ENCODE peak calls at places on chromosomes 16 and 17, in seven cellular contexts. One of them, this sample, is unnamed. For H3K9me3, the result is how much of the 10 kb centered on the place peaks cover.

GRCh38 chr17:79670537-79671386 is 59.9 kb upstream of the RBFOX3 start:
- DNase-seq in right lobe of liver: no peak
- DNase-seq in cardiac muscle cell: no peak
- DNase-seq in stomach: no peak
- DNase-seq in spleen: peak
- DNase-seq in ascending aorta: no peak
- DNase-seq in psoas muscle: no peak
- DNase-seq in this sample: no peak

GRCh38 chr16:17590711-17591654 is 120.2 kb upstream of the XYLT1 start:
- DNase-seq in psoas muscle: no peak
- DNase-seq in cardiac muscle cell: no peak
- DNase-seq in spleen: no peak
- DNase-seq in right lobe of liver: no peak
- DNase-seq in stomach: no peak
- DNase-seq in ascending aorta: no peak
- DNase-seq in this sample: no peak

GRCh38 chr17:12395733-12396354 is 269.8 kb upstream of the MYOCD start:
- DNase-seq in psoas muscle: no peak
- DNase-seq in cardiac muscle cell: peak
- DNase-seq in ascending aorta: no peak
- DNase-seq in stomach: peak
- DNase-seq in right lobe of liver: no peak
- DNase-seq in spleen: no peak
- DNase-seq in this sample: peak

GRCh38 chr17:36498155-36498554 is 11.7 kb downstream of the ZNHIT3 start:
- DNase-seq in cardiac muscle cell: no peak
- DNase-seq in ascending aorta: no peak
- DNase-seq in right lobe of liver: no peak
- DNase-seq in stomach: no peak
- DNase-seq in spleen: no peak
- DNase-seq in psoas muscle: no peak
- DNase-seq in this sample: no peak

GRCh38 chr16:71885261-71885650 is 1.3 kb upstream of the ZNF821 start:
- DNase-seq in psoas muscle: no peak
- DNase-seq in stomach: no peak
- DNase-seq in cardiac muscle cell: no peak
- DNase-seq in right lobe of liver: no peak
- DNase-seq in ascending aorta: no peak
- DNase-seq in spleen: no peak
- DNase-seq in this sample: no peak

GRCh38 chr17:81412490-81413093 is 17.3 kb downstream of the BAHCC1 start:
- DNase-seq in cardiac muscle cell: peak
- DNase-seq in stomach: no peak
- DNase-seq in spleen: peak
- DNase-seq in right lobe of liver: no peak
- DNase-seq in psoas muscle: peak
- DNase-seq in ascending aorta: no peak
- DNase-seq in this sample: no peak

GRCh38 chr17:4488989-4489595 is 9.6 kb upstream of the SPNS2 start:
- DNase-seq in cardiac muscle cell: no peak
- DNase-seq in ascending aorta: no peak
- DNase-seq in spleen: no peak
- DNase-seq in right lobe of liver: no peak
- DNase-seq in psoas muscle: no peak
- DNase-seq in stomach: peak
- DNase-seq in this sample: no peak

GRCh38 chr17:41486809-41487530 is 2.7 kb downstream of the KRT36 start:
- DNase-seq in spleen: peak
- DNase-seq in psoas muscle: no peak
- DNase-seq in right lobe of liver: no peak
- DNase-seq in stomach: peak
- DNase-seq in ascending aorta: no peak
- DNase-seq in cardiac muscle cell: no peak
- DNase-seq in this sample: no peak

GRCh38 chr16:10941127-10941933 is 938 bp downstream of the DEXI start:
- DNase-seq in spleen: peak
- DNase-seq in ascending aorta: no peak
- DNase-seq in cardiac muscle cell: no peak
- DNase-seq in stomach: no peak
- DNase-seq in right lobe of liver: no peak
- DNase-seq in psoas muscle: peak
- DNase-seq in this sample: no peak

GRCh38 chr17:62064791-62065563 is at the start of gene MED13:
- DNase-seq in psoas muscle: peak
- DNase-seq in cardiac muscle cell: peak
- DNase-seq in ascending aorta: peak
- DNase-seq in right lobe of liver: peak
- DNase-seq in spleen: peak
- DNase-seq in stomach: peak
- DNase-seq in this sample: no peak

GRCh38 chr17:6386041-6386630 is 48.8 kb downstream of the AIPL1 start:
- DNase-seq in stomach: no peak
- DNase-seq in cardiac muscle cell: no peak
- DNase-seq in right lobe of liver: no peak
- DNase-seq in spleen: no peak
- DNase-seq in psoas muscle: no peak
- DNase-seq in ascending aorta: no peak
- DNase-seq in this sample: no peak

GRCh38 chr16:27632267-27632666 is 82.3 kb downstream of the KATNIP start:
- DNase-seq in psoas muscle: no peak
- DNase-seq in stomach: no peak
- DNase-seq in cardiac muscle cell: no peak
- DNase-seq in spleen: no peak
- DNase-seq in right lobe of liver: no peak
- DNase-seq in ascending aorta: no peak
- DNase-seq in this sample: no peak

GRCh38 chr16:47057631-47057996 is 84.1 kb upstream of the DNAJA2 start:
- DNase-seq in cardiac muscle cell: peak
- DNase-seq in spleen: no peak
- DNase-seq in ascending aorta: peak
- DNase-seq in right lobe of liver: no peak
- DNase-seq in psoas muscle: no peak
- DNase-seq in stomach: no peak
- DNase-seq in this sample: no peak

GRCh38 chr17:20944014-20944905 is 98.6 kb downstream of the USP22 start:
- DNase-seq in right lobe of liver: peak
- DNase-seq in ascending aorta: no peak
- DNase-seq in stomach: peak
- DNase-seq in spleen: no peak
- DNase-seq in cardiac muscle cell: no peak
- DNase-seq in psoas muscle: no peak
- DNase-seq in this sample: peak

GRCh38 chr16:25157476-25157875 is 45.9 kb downstream of the LCMT1 start:
- DNase-seq in cardiac muscle cell: no peak
- DNase-seq in ascending aorta: no peak
- DNase-seq in right lobe of liver: no peak
- DNase-seq in spleen: no peak
- DNase-seq in stomach: no peak
- DNase-seq in psoas muscle: no peak
- DNase-seq in this sample: no peak

GRCh38 chr16:13839577-13839976 is 80.4 kb upstream of the ERCC4 start:
- DNase-seq in stomach: no peak
- DNase-seq in right lobe of liver: no peak
- DNase-seq in cardiac muscle cell: no peak
- DNase-seq in psoas muscle: no peak
- DNase-seq in ascending aorta: no peak
- DNase-seq in spleen: no peak
- DNase-seq in this sample: no peak

GRCh38 chr16:54031107-54031760 is 255.4 kb downstream of the IRX3 start:
- DNase-seq in ascending aorta: no peak
- DNase-seq in stomach: no peak
- DNase-seq in cardiac muscle cell: peak
- DNase-seq in psoas muscle: no peak
- DNase-seq in spleen: no peak
- DNase-seq in right lobe of liver: no peak
- DNase-seq in this sample: no peak

GRCh38 chr16:35687071-35687470 is 2227.7 kb downstream of the TP53TG3F start:
- DNase-seq in ascending aorta: no peak
- DNase-seq in cardiac muscle cell: no peak
- DNase-seq in psoas muscle: no peak
- DNase-seq in stomach: no peak
- DNase-seq in spleen: no peak
- DNase-seq in right lobe of liver: no peak
- DNase-seq in this sample: no peak

GRCh38 chr16:35689764-35690163 is 2230.4 kb downstream of the TP53TG3F start:
- DNase-seq in psoas muscle: no peak
- DNase-seq in spleen: no peak
- DNase-seq in stomach: no peak
- DNase-seq in ascending aorta: peak
- DNase-seq in right lobe of liver: no peak
- DNase-seq in cardiac muscle cell: no peak
- DNase-seq in this sample: no peak

GRCh38 chr16:35686595-35686994 is 2227.2 kb downstream of the TP53TG3F start:
- DNase-seq in cardiac muscle cell: no peak
- DNase-seq in ascending aorta: no peak
- DNase-seq in right lobe of liver: no peak
- DNase-seq in spleen: no peak
- DNase-seq in stomach: no peak
- DNase-seq in psoas muscle: no peak
- DNase-seq in this sample: no peak

GRCh38 chr16:35687781-35688180 is 2228.4 kb downstream of the TP53TG3F start:
- DNase-seq in cardiac muscle cell: no peak
- DNase-seq in stomach: no peak
- DNase-seq in ascending aorta: no peak
- DNase-seq in right lobe of liver: no peak
- DNase-seq in spleen: no peak
- DNase-seq in psoas muscle: no peak
- DNase-seq in this sample: no peak

DNA sequence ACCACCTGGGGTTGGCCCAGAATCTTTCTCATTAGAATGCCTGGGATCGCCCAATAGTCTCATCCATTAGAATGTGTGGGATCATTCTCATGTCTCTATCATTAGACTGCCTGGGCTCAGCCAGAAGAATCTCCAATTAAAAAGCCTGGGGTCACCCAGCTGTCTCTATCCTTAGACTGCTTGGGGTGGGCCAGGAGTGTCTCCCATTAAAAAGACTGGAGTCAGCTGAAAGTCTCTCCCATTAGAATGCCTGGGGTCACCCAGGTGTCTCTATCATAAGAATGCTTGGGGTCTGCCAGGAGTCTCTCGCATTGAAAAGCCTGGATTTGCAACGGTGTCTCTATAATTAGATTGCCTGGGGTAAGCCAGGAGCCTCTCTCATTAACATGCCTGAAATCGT is 2225.7 kb downstream of the TP53TG3F start:
- DNase-seq in cardiac muscle cell: no peak
- DNase-seq in psoas muscle: no peak
- DNase-seq in right lobe of liver: no peak
- DNase-seq in spleen: no peak
- DNase-seq in ascending aorta: no peak
- DNase-seq in stomach: no peak
- DNase-seq in this sample: no peak
- H3K9me3 ChIP-seq in cardiac muscle cell: under half
- H3K9me3 ChIP-seq in psoas muscle: under half
- H3K9me3 ChIP-seq in right lobe of liver: under half
- H3K9me3 ChIP-seq in spleen: under half
- H3K9me3 ChIP-seq in ascending aorta: under half
- H3K9me3 ChIP-seq in stomach: under half
- H3K9me3 ChIP-seq in this sample: under half

GRCh38 chr16:67228034-67228785 is 1.3 kb downstream of the TMEM208 start:
- DNase-seq in spleen: no peak
- DNase-seq in cardiac muscle cell: no peak
- DNase-seq in right lobe of liver: peak
- DNase-seq in ascending aorta: no peak
- DNase-seq in stomach: no peak
- DNase-seq in psoas muscle: peak
- DNase-seq in this sample: no peak

GRCh38 chr16:67226804-67227566 is at the start of gene TMEM208:
- DNase-seq in ascending aorta: peak
- DNase-seq in stomach: peak
- DNase-seq in spleen: peak
- DNase-seq in right lobe of liver: peak
- DNase-seq in cardiac muscle cell: peak
- DNase-seq in psoas muscle: peak
- DNase-seq in this sample: peak

GRCh38 chr16:67228905-67229304 is 2.0 kb downstream of the TMEM208 start:
- DNase-seq in ascending aorta: no peak
- DNase-seq in right lobe of liver: peak
- DNase-seq in stomach: no peak
- DNase-seq in spleen: no peak
- DNase-seq in cardiac muscle cell: no peak
- DNase-seq in psoas muscle: peak
- DNase-seq in this sample: no peak

GRCh38 chr16:67226295-67226803 is 581 bp upstream of the TMEM208 start:
- DNase-seq in ascending aorta: no peak
- DNase-seq in stomach: no peak
- DNase-seq in spleen: no peak
- DNase-seq in psoas muscle: no peak
- DNase-seq in right lobe of liver: no peak
- DNase-seq in cardiac muscle cell: no peak
- DNase-seq in this sample: no peak

GRCh38 chr16:67227567-67227921 is 614 bp downstream of the TMEM208 start:
- DNase-seq in psoas muscle: no peak
- DNase-seq in right lobe of liver: no peak
- DNase-seq in ascending aorta: no peak
- DNase-seq in stomach: no peak
- DNase-seq in spleen: no peak
- DNase-seq in cardiac muscle cell: no peak
- DNase-seq in this sample: no peak
- TF ChIP-seq CTCF in psoas muscle: no peak
- TF ChIP-seq CTCF in right lobe of liver: no peak
- TF ChIP-seq CTCF in ascending aorta: no peak
- TF ChIP-seq CTCF in stomach: no peak
- TF ChIP-seq CTCF in spleen: no peak
- TF ChIP-seq CTCF in cardiac muscle cell: no peak
- TF ChIP-seq CTCF in this sample: no peak

GRCh38 chr16:19235886-19236285 is 49.6 kb upstream of the CLEC19A start:
- DNase-seq in psoas muscle: no peak
- DNase-seq in spleen: no peak
- DNase-seq in ascending aorta: no peak
- DNase-seq in cardiac muscle cell: no peak
- DNase-seq in stomach: no peak
- DNase-seq in right lobe of liver: no peak
- DNase-seq in this sample: no peak
- H3K9me3 ChIP-seq in psoas muscle: under half
- H3K9me3 ChIP-seq in spleen: under half
- H3K9me3 ChIP-seq in ascending aorta: under half
- H3K9me3 ChIP-seq in cardiac muscle cell: under half
- H3K9me3 ChIP-seq in stomach: under half
- H3K9me3 ChIP-seq in right lobe of liver: under half
- H3K9me3 ChIP-seq in this sample: under half

DNA sequence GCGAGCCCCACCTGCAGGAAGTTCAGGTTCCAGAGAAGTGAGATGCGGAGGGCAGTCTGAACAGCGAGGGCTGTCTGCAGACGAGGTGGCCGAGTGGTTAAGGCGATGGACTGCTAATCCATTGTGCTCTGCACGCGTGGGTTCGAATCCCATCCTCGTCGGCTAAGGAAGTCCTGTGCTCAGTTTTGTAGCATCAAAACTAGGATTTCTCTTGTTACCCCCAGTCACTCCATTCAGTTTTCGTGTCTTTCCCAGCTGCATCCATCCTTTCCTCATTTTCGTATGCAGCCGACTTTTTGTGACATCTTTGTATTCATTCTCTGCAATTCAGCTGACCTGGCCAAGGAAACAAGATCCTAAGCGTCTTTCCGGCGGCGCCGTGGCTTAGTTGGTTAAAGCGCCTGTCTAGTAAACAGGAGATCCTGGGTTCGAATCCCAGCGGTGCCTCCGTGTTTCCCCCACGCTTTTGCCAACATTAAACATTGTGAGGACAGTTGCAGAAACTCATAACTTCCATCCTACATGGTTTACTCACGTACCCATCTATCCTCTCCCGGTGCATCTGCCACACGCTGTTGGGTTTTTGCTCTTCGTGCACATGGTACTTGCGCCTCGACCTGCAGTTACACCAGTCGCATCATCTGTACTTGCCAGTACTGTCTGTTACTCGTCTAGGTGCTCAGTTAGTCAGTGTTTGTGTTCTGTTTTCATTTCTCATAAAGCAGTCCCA is 3.0 kb downstream of the BORCS6 start:
- DNase-seq in cardiac muscle cell: peak
- DNase-seq in spleen: peak
- DNase-seq in stomach: peak
- DNase-seq in psoas muscle: peak
- DNase-seq in ascending aorta: peak
- DNase-seq in right lobe of liver: peak
- DNase-seq in this sample: peak
- TF ChIP-seq CTCF in cardiac muscle cell: peak
- TF ChIP-seq CTCF in spleen: peak
- TF ChIP-seq CTCF in stomach: no peak
- TF ChIP-seq CTCF in psoas muscle: peak
- TF ChIP-seq CTCF in ascending aorta: no peak
- TF ChIP-seq CTCF in right lobe of liver: peak
- TF ChIP-seq CTCF in this sample: no peak